ENCODE peak calls at places on chromosomes 7 and 10, in seven cellular contexts. L is stimulated activated CD8-positive, alpha-beta memory T cell treated with anti-CD3 and anti-CD28 coated beads, Interleukin-15, amount 100 ng/mL, for 24 hours; R is AG04449; W is LoVo; X is HCT116; Z is mammary epithelial cell; A is HCEC 1CT. S is an unnamed sample.

GRCh38 chr7:96637531-96637930 is 72.1 kb downstream of the SEM1 start:
- DNase-seq in R (no peak), Z (no peak), X (no peak), A (no peak), W (no peak), L (no peak), S (no peak)

GRCh38 chr10:73908853-73909611 is 1.9 kb upstream of the PLAU start:
- DNase-seq in L (no peak), W (no peak), Z (peak), R (peak), X (no peak), A (peak), S (peak)

GRCh38 chr10:60572511-60573194 is 183.0 kb upstream of the ANK3 start:
- DNase-seq in L (no peak), R (no peak), X (no peak), A (no peak), W (peak), Z (peak), S (no peak)

GRCh38 chr7:78039791-78040776 is 241.5 kb downstream of the PHTF2 start:
- DNase-seq in Z (no peak), W (peak), X (peak), A (peak), R (no peak), L (no peak), S (no peak)

GRCh38 chr7:131424219-131424822 is 96.6 kb downstream of the MKLN1 start:
- DNase-seq in X (peak), R (no peak), W (peak), Z (peak), A (peak), L (no peak), S (peak)

GRCh38 chr7:93265220-93265619 is 33.1 kb downstream of the VPS50 start:
- DNase-seq in W (no peak), A (no peak), R (no peak), X (no peak), L (no peak), Z (no peak), S (no peak)

GRCh38 chr7:95723583-95724180 is 48.7 kb upstream of the DYNC1I1 start:
- DNase-seq in W (peak), Z (peak), L (no peak), A (peak), X (peak), R (no peak), S (peak)

GRCh38 chr7:92835851-92836488 is 403 bp downstream of the CDK6 start:
- DNase-seq in R (no peak), A (peak), W (peak), L (peak), X (no peak), Z (no peak), S (peak)

GRCh38 chr7:36116347-36117200 is 36.5 kb upstream of the EEPD1 start:
- DNase-seq in Z (peak), X (peak), A (peak), W (peak), L (no peak), R (no peak), S (peak)

GRCh38 chr7:116534790-116535189 is 10.0 kb downstream of the CAV1 start:
- DNase-seq in L (no peak), Z (no peak), R (no peak), W (no peak), A (no peak), X (no peak), S (peak)

GRCh38 chr10:80199828-80200227 is 5.5 kb downstream of the ANXA11 start:
- DNase-seq in Z (no peak), R (no peak), X (no peak), W (peak), A (peak), L (no peak), S (peak)

GRCh38 chr7:132511387-132511786 is 64.9 kb downstream of the PLXNA4 start:
- DNase-seq in W (no peak), A (no peak), L (no peak), X (no peak), R (no peak), Z (no peak), S (no peak)

GRCh38 chr7:33680682-33681081 is 224.7 kb upstream of the BMPER start:
- DNase-seq in X (no peak), R (no peak), L (no peak), W (no peak), Z (no peak), A (no peak), S (no peak)

GRCh38 chr10:70967591-70968588 is 79.5 kb upstream of the PCBD1 start:
- DNase-seq in X (no peak), A (no peak), W (no peak), R (no peak), L (no peak), Z (no peak), S (no peak)

GRCh38 chr10:131678171-131678570 is 222.6 kb upstream of the PPP2R2D start:
- DNase-seq in W (no peak), X (no peak), L (no peak), Z (no peak), A (no peak), R (no peak), S (no peak)

GRCh38 chr7:45580053-45580872 is 6.1 kb downstream of the ADCY1 start:
- DNase-seq in X (no peak), Z (no peak), A (no peak), W (no peak), L (no peak), R (no peak), S (no peak)

GRCh38 chr7:30702200-30702599 is 19.9 kb upstream of the CRHR2 start:
- DNase-seq in A (no peak), L (no peak), R (no peak), X (no peak), Z (no peak), W (no peak), S (no peak)

GRCh38 chr10:123741146-123741545 is 75.0 kb downstream of the GPR26 start:
- DNase-seq in Z (no peak), A (no peak), L (no peak), W (no peak), X (no peak), R (no peak), S (peak)

GRCh38 chr7:87816389-87816788 is 59.8 kb downstream of the SLC25A40 start:
- DNase-seq in R (no peak), A (no peak), X (no peak), Z (no peak), W (no peak), L (no peak), S (no peak)

GRCh38 chr10:15715619-15716227 is 4.0 kb downstream of the ITGA8 start:
- DNase-seq in X (no peak), Z (no peak), R (no peak), A (no peak), L (no peak), W (no peak), S (peak)

GRCh38 chr7:151823783-151824182 is 53.1 kb downstream of the PRKAG2 start:
- DNase-seq in R (no peak), A (no peak), L (no peak), X (no peak), Z (no peak), W (no peak), S (no peak)

GRCh38 chr10:7239312-7239985 is 171.4 kb downstream of the SFMBT2 start:
- DNase-seq in X (no peak), R (no peak), Z (no peak), A (no peak), L (no peak), W (no peak), S (no peak)

GRCh38 chr7:128176696-128177095 is 64.4 kb upstream of the LEP start:
- DNase-seq in A (no peak), L (no peak), R (no peak), Z (peak), W (no peak), X (no peak), S (no peak)

GRCh38 chr7:32501522-32501921 is 6.2 kb downstream of the AVL9 start:
- DNase-seq in R (no peak), W (no peak), X (peak), Z (peak), A (peak), L (no peak), S (peak)

GRCh38 chr7:3120513-3120912 is 76.8 kb upstream of the CARD11 start:
- DNase-seq in X (no peak), L (no peak), W (no peak), R (no peak), Z (no peak), A (no peak), S (no peak)

GRCh38 chr10:84994722-84995121 is 666.3 kb downstream of the CCSER2 start:
- DNase-seq in R (no peak), X (no peak), Z (no peak), L (no peak), W (no peak), A (no peak), S (no peak)

GRCh38 chr10:72318383-72319262 is 36.1 kb downstream of the DNAJB12 start:
- DNase-seq in R (no peak), L (no peak), X (no peak), Z (no peak), W (no peak), A (no peak), S (no peak)